ENCODE peak calls at places on chromosome 20, in six cellular contexts. P is amniotic stem cell, B is iPS-NIHi11, T is astrocyte of the spinal cord, V is amniotic epithelial cell, Z is T-cell. Q is an unnamed sample.

GRCh38 chr20:34066476-34067090 is 45.5 kb downstream of the EIF2S2 start:
- DNase-seq in P (peak), B (no peak), T (no peak), V (no peak), Z (no peak), Q (no peak)

GRCh38 chr20:40186826-40187225 is 502.2 kb downstream of the MAFB start:
- DNase-seq in P (no peak), B (no peak), T (no peak), V (no peak), Z (no peak), Q (no peak)

GRCh38 chr20:49964964-49965780 is 17.6 kb upstream of the SNAI1 start:
- DNase-seq in P (no peak), B (peak), T (peak), V (no peak), Z (no peak), Q (no peak)

GRCh38 chr20:31476648-31477220 is 1.6 kb downstream of the REM1 start:
- DNase-seq in P (no peak), B (no peak), T (no peak), V (no peak), Z (no peak), Q (no peak)

GRCh38 chr20:49583669-49584417 is 15.9 kb upstream of the PTGIS start:
- DNase-seq in P (peak), B (no peak), T (peak), V (peak), Z (no peak), Q (peak)

GRCh38 chr20:10710995-10711775 is 37.4 kb upstream of the JAG1 start:
- DNase-seq in P (no peak), B (no peak), T (no peak), V (no peak), Z (no peak), Q (no peak)

GRCh38 chr20:1163105-1163504 is 21.7 kb downstream of the TMEM74B start:
- DNase-seq in P (no peak), B (no peak), T (no peak), V (no peak), Z (no peak), Q (no peak)

GRCh38 chr20:43187476-43188233 is 2.1 kb downstream of the PTPRT start:
- DNase-seq in P (peak), B (peak), T (peak), V (peak), Z (peak), Q (peak)

GRCh38 chr20:47358672-47359532 is 2.4 kb upstream of the ZMYND8 start:
- DNase-seq in P (peak), B (no peak), T (peak), V (peak), Z (no peak), Q (peak)

GRCh38 chr20:9518776-9519175 is 4.4 kb downstream of the LAMP5 start:
- DNase-seq in P (no peak), B (peak), T (no peak), V (no peak), Z (no peak), Q (no peak)

GRCh38 chr20:14881518-14881917 is 544.1 kb upstream of the FLRT3 start:
- DNase-seq in P (no peak), B (no peak), T (no peak), V (no peak), Z (no peak), Q (no peak)

GRCh38 chr20:51570755-51571469 is 28.4 kb upstream of the NFATC2 start:
- DNase-seq in P (no peak), B (no peak), T (no peak), V (no peak), Z (no peak), Q (no peak)

GRCh38 chr20:19265646-19266374 is 53.4 kb downstream of the SLC24A3 start:
- DNase-seq in P (no peak), B (peak), T (no peak), V (no peak), Z (no peak), Q (no peak)

GRCh38 chr20:52076164-52076563 is 115.4 kb downstream of the ZFP64 start:
- DNase-seq in P (no peak), B (no peak), T (peak), V (no peak), Z (no peak), Q (no peak)

GRCh38 chr20:53162251-53162835 is 190.2 kb downstream of the TSHZ2 start:
- DNase-seq in P (no peak), B (peak), T (peak), V (no peak), Z (no peak), Q (no peak)

GRCh38 chr20:3777726-3778629 is 3.3 kb downstream of the SPEF1 start:
- DNase-seq in P (peak), B (peak), T (no peak), V (no peak), Z (no peak), Q (no peak)

GRCh38 chr20:35304956-35305355 is 12.7 kb upstream of the FAM83C start:
- DNase-seq in P (no peak), B (no peak), T (no peak), V (no peak), Z (no peak), Q (no peak)